ENCODE peak calls at places on chromosomes 6 and 20, in seven cellular contexts. O is SK-N-SH, F is H1, W is HepG2, N is HCT116, H is K562, R is GM12878. T is an unnamed sample. For H3K9me3, the result is how much of the 10 kb centered on the place peaks cover.

GRCh38 chr6:54217018-54217417 is 91.2 kb upstream of the TINAG start:
- DNase-seq in O (no peak), F (no peak), W (no peak), N (no peak), H (no peak), R (no peak), T (no peak)

GRCh38 chr6:41239467-41240159 is 11.5 kb downstream of the TREML4 start:
- DNase-seq in O (no peak), F (peak), W (no peak), N (no peak), H (no peak), R (no peak), T (peak)

GRCh38 chr6:44867561-44868334 is 460.4 kb upstream of the RUNX2 start:
- DNase-seq in O (no peak), F (no peak), W (no peak), N (no peak), H (no peak), R (peak), T (no peak)

GRCh38 chr20:57663241-57663640 is 43.0 kb upstream of the ZBP1 start:
- DNase-seq in O (peak), F (no peak), W (no peak), N (no peak), H (no peak), R (no peak), T (no peak)

GRCh38 chr20:46720776-46721425 is 11.5 kb downstream of the SLC2A10 start:
- DNase-seq in O (no peak), F (no peak), W (no peak), N (no peak), H (no peak), R (no peak), T (no peak)

GRCh38 chr6:47665112-47665511 is 33.3 kb upstream of the ADGRF4 start:
- DNase-seq in O (no peak), F (no peak), W (no peak), N (peak), H (no peak), R (no peak), T (no peak)

GRCh38 chr6:45707188-45707587 is 308.5 kb downstream of the CLIC5 start:
- DNase-seq in O (no peak), F (no peak), W (no peak), N (no peak), H (no peak), R (no peak), T (no peak)

GRCh38 chr20:21517566-21518277 is 3.9 kb upstream of the NKX2-2 start:
- DNase-seq in O (peak), F (no peak), W (no peak), N (no peak), H (no peak), R (no peak), T (no peak)

GRCh38 chr6:1075444-1075843 is 236.5 kb upstream of the FOXQ1 start:
- DNase-seq in O (no peak), F (no peak), W (no peak), N (no peak), H (no peak), R (no peak), T (no peak)

GRCh38 chr6:105711216-105711615 is 308.3 kb upstream of the PREP start:
- DNase-seq in O (no peak), F (no peak), W (no peak), N (no peak), H (no peak), R (no peak), T (no peak)

GRCh38 chr20:35395728-35396127 is 16.0 kb downstream of the UQCC1 start:
- DNase-seq in O (peak), F (no peak), W (no peak), N (no peak), H (no peak), R (no peak), T (no peak)

GRCh38 chr6:27205375-27206278 is 41.9 kb upstream of the PRSS16 start:
- DNase-seq in O (peak), F (no peak), W (no peak), N (no peak), H (peak), R (no peak), T (no peak)

GRCh38 chr6:108873251-108873650 is 25.0 kb downstream of the ARMC2 start:
- DNase-seq in O (no peak), F (no peak), W (no peak), N (no peak), H (no peak), R (no peak), T (no peak)
- H3K9me3 ChIP-seq in O (under half), F (under half), W (under half), N (under half), H (under half), R (under half), T (under half)

GRCh38 chr6:34657037-34657306 is 39.6 kb downstream of the ILRUN start:
- DNase-seq in O (no peak), F (no peak), W (no peak), N (no peak), H (no peak), R (no peak), T (no peak)
- TF ChIP-seq YY1 in O (no peak), F (no peak), W (no peak), N (no peak), H (no peak), R (no peak), T (no peak)

GRCh38 chr6:168718821-168719475 is 278.0 kb downstream of the SMOC2 start:
- DNase-seq in O (no peak), F (no peak), W (no peak), N (no peak), H (no peak), R (no peak), T (no peak)

GRCh38 chr6:168721571-168721970 is 280.6 kb downstream of the SMOC2 start:
- DNase-seq in O (no peak), F (no peak), W (no peak), N (no peak), H (no peak), R (no peak), T (no peak)

GRCh38 chr6:168722397-168722796 is 281.4 kb downstream of the SMOC2 start:
- DNase-seq in O (no peak), F (no peak), W (no peak), N (no peak), H (no peak), R (no peak), T (no peak)

GRCh38 chr6:168717491-168717890 is 276.5 kb downstream of the SMOC2 start:
- DNase-seq in O (no peak), F (no peak), W (no peak), N (no peak), H (no peak), R (no peak), T (no peak)

GRCh38 chr6:168719901-168720300 is 278.9 kb downstream of the SMOC2 start:
- DNase-seq in O (no peak), F (no peak), W (no peak), N (no peak), H (no peak), R (no peak), T (no peak)
- H3K9me3 ChIP-seq in O (under half), F (under half), W (under half), N (under half), H (under half), R (under half), T (under half)

GRCh38 chr20:41265931-41266330 is 51.6 kb downstream of the ZHX3 start:
- DNase-seq in O (no peak), F (no peak), W (no peak), N (no peak), H (no peak), R (no peak), T (no peak)

GRCh38 chr20:41264819-41265218 is 52.7 kb downstream of the ZHX3 start:
- DNase-seq in O (no peak), F (no peak), W (no peak), N (no peak), H (no peak), R (no peak), T (no peak)

GRCh38 chr20:41273445-41273844 is 44.1 kb downstream of the ZHX3 start:
- DNase-seq in O (no peak), F (no peak), W (no peak), N (no peak), H (no peak), R (no peak), T (no peak)

GRCh38 chr20:41268402-41268801 is 49.1 kb downstream of the ZHX3 start:
- DNase-seq in O (no peak), F (no peak), W (no peak), N (no peak), H (no peak), R (no peak), T (no peak)

GRCh38 chr20:41268917-41269652 is 48.4 kb downstream of the ZHX3 start:
- DNase-seq in O (no peak), F (no peak), W (no peak), N (no peak), H (no peak), R (no peak), T (no peak)
- TF ChIP-seq YY1 in O (no peak), F (no peak), W (no peak), N (no peak), H (no peak), R (no peak), T (no peak)

GRCh38 chr6:4828187-4828698 is 52.0 kb downstream of the CDYL start:
- DNase-seq in O (no peak), F (no peak), W (no peak), N (no peak), H (no peak), R (no peak), T (no peak)
- H3K9me3 ChIP-seq in O (under half), F (under half), W (under half), N (under half), H (under half), R (under half), T (under half)

GRCh38 chr20:25318471-25319240 is 70.8 kb downstream of the PYGB start:
- DNase-seq in O (no peak), F (no peak), W (no peak), N (no peak), H (no peak), R (peak), T (no peak)
- TF ChIP-seq YY1 in O (no peak), F (no peak), W (no peak), N (no peak), H (no peak), R (peak), T (no peak)

T was measured in NT2/D1.